ENCODE peak calls at places on chromosomes 16 and 17, in nine cellular contexts. T is sigmoid colon, Y is neural progenitor cell, G is astrocyte of the spinal cord, U is fibroblast of pulmonary artery, N is left ventricle myocardium inferior, H is PC-9, C is GM23338, P is foreskin fibroblast. D is an unnamed sample.

GRCh38 chr17:73309727-73310555 is 1.9 kb downstream of the CDC42EP4 start:
- DNase-seq in T (no peak), Y (peak), G (no peak), U (no peak), N (no peak), H (no peak), C (peak), P (no peak), D (no peak)

GRCh38 chr17:18996458-18996857 is 8.1 kb downstream of the FAM83G start:
- DNase-seq in T (no peak), Y (no peak), G (no peak), U (no peak), N (no peak), H (no peak), C (no peak), P (no peak), D (no peak)

GRCh38 chr17:10668771-10669170 is 11.7 kb upstream of the MYH3 start:
- DNase-seq in T (no peak), Y (no peak), G (peak), U (peak), N (no peak), H (peak), C (no peak), P (peak), D (peak)

GRCh38 chr16:65910291-65910690 is 456.2 kb upstream of the CDH5 start:
- DNase-seq in T (no peak), Y (no peak), G (no peak), U (no peak), N (no peak), H (no peak), C (no peak), P (no peak), D (no peak)

GRCh38 chr16:88378836-88379693 is 3.7 kb upstream of the ZNF469 start:
- DNase-seq in T (peak), Y (no peak), G (no peak), U (no peak), N (peak), H (no peak), C (no peak), P (no peak), D (no peak)

GRCh38 chr16:72829846-72830620 is 217.9 kb downstream of the ZFHX3 start:
- DNase-seq in T (no peak), Y (no peak), G (peak), U (no peak), N (no peak), H (no peak), C (no peak), P (peak), D (no peak)

GRCh38 chr16:13779676-13780075 is 140.3 kb upstream of the ERCC4 start:
- DNase-seq in T (no peak), Y (peak), G (no peak), U (no peak), N (no peak), H (no peak), C (no peak), P (no peak), D (no peak)

GRCh38 chr16:67206838-67207115 is 7.8 kb downstream of the ELMO3 start:
- DNase-seq in T (no peak), Y (peak), G (peak), U (no peak), N (no peak), H (peak), C (no peak), P (no peak), D (no peak)

GRCh38 chr17:34580685-34581445 is 1.5 kb downstream of the TMEM132E start:
- DNase-seq in T (no peak), Y (peak), G (no peak), U (no peak), N (no peak), H (no peak), C (peak), P (no peak), D (no peak)

GRCh38 chr16:84648595-84649510 is 542 bp downstream of the KLHL36 start:
- DNase-seq in T (peak), Y (peak), G (no peak), U (no peak), N (peak), H (no peak), C (peak), P (no peak), D (no peak)

GRCh38 chr17:57484081-57484666 is 227.9 kb downstream of the MSI2 start:
- DNase-seq in T (no peak), Y (no peak), G (peak), U (peak), N (no peak), H (no peak), C (no peak), P (no peak), D (no peak)

GRCh38 chr16:78311831-78312230 is 212.4 kb downstream of the WWOX start:
- DNase-seq in T (no peak), Y (no peak), G (no peak), U (no peak), N (no peak), H (no peak), C (no peak), P (no peak), D (no peak)

GRCh38 chr17:9451919-9452318 is 123.7 kb downstream of the STX8 start:
- DNase-seq in T (no peak), Y (no peak), G (no peak), U (no peak), N (no peak), H (no peak), C (no peak), P (no peak), D (no peak)

GRCh38 chr17:45895969-45896793 is 1.8 kb downstream of the MAPT start:
- DNase-seq in T (no peak), Y (peak), G (peak), U (no peak), N (no peak), H (no peak), C (peak), P (no peak), D (peak)

GRCh38 chr16:13104772-13105171 is 203.4 kb downstream of the SHISA9 start:
- DNase-seq in T (no peak), Y (no peak), G (no peak), U (no peak), N (no peak), H (no peak), C (no peak), P (no peak), D (no peak)

GRCh38 chr16:2952679-2953078 is 11.4 kb upstream of the KREMEN2 start:
- DNase-seq in T (no peak), Y (no peak), G (no peak), U (no peak), N (no peak), H (no peak), C (no peak), P (no peak), D (no peak)

GRCh38 chr17:78532922-78533640 is 44.1 kb downstream of the DNAH17 start:
- DNase-seq in T (no peak), Y (no peak), G (peak), U (peak), N (no peak), H (peak), C (no peak), P (no peak), D (peak)

GRCh38 chr17:15490634-15491261 is 23.3 kb upstream of the CDRT4 start:
- DNase-seq in T (peak), Y (peak), G (peak), U (peak), N (peak), H (no peak), C (peak), P (peak), D (peak)

GRCh38 chr16:69435977-69436729 is 11.7 kb downstream of the CYB5B start:
- DNase-seq in T (no peak), Y (no peak), G (no peak), U (no peak), N (no peak), H (no peak), C (peak), P (no peak), D (no peak)

GRCh38 chr17:10243905-10244844 is 45.8 kb upstream of the GAS7 start:
- DNase-seq in T (peak), Y (no peak), G (peak), U (peak), N (no peak), H (no peak), C (no peak), P (no peak), D (peak)

GRCh38 chr16:69276143-69277115 is 34.7 kb upstream of the VPS4A start:
- DNase-seq in T (peak), Y (no peak), G (peak), U (peak), N (peak), H (no peak), C (no peak), P (peak), D (peak)

GRCh38 chr16:53881371-53881770 is 177.4 kb downstream of the FTO start:
- DNase-seq in T (no peak), Y (no peak), G (peak), U (peak), N (no peak), H (peak), C (no peak), P (peak), D (peak)

GRCh38 chr16:1638757-1639156 is 26.6 kb downstream of the CRAMP1 start:
- DNase-seq in T (no peak), Y (no peak), G (no peak), U (no peak), N (no peak), H (no peak), C (no peak), P (no peak), D (no peak)

GRCh38 chr17:79991924-79992656 is 43.6 kb downstream of the TBC1D16 start:
- DNase-seq in T (no peak), Y (peak), G (peak), U (no peak), N (peak), H (no peak), C (peak), P (no peak), D (peak)
- TF ChIP-seq CTCF in T (peak), Y (peak), G (no peak), U (no peak), N (peak), H (no peak), C (no peak), P (no peak), D (no peak)

DNA sequence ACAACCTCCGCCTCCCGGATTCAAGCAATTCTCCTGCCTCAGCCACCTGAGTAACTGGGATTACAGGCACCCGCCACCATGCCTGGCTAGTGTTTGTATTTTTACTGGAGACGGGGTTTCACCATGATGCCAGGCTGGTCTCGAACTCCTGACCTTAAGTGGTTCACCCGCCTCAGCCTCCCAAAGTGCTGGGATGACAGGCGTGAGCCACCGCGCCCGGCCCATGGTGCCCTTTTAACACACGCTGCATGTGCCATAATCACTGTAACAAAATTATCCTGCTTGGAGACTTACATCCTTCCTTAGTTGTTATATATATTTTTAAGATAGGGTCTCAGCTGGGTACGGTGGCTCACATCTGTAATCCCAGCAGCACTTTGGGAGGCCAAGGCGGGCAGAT is 5.4 kb downstream of the CD7 start:
- DNase-seq in T (no peak), Y (no peak), G (no peak), U (no peak), N (no peak), H (no peak), C (no peak), P (no peak), D (no peak)
- H3K4me3 ChIP-seq in T (no peak), Y (no peak), G (no peak), U (no peak), N (no peak), H (no peak), C (no peak), P (no peak), D (no peak)

DNA sequence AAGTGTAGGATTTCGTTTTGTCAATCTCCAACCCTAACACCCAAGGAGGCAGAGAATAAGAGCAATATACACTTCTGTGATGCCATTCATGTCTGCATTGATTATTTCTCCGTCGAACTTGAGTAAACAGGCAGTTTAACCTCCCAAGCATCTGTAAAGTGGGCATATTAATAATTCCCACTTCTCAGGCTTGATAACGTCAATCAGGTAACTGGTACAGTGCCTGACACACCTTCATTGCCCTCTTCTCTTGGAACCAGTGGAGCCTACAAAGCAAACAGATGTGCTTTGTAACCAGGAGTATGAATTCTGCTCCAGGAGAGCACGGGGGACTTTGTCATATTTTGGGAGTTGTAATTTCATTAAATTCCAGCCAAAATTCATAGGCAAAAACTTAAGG is 32.5 kb upstream of the PLCG2 start:
- DNase-seq in T (no peak), Y (no peak), G (no peak), U (no peak), N (no peak), H (no peak), C (no peak), P (no peak), D (no peak)
- TF ChIP-seq CTCF in T (no peak), Y (no peak), G (no peak), U (no peak), N (no peak), H (no peak), C (no peak), P (no peak), D (no peak)

GRCh38 chr17:14356043-14356637 is 55.3 kb downstream of the HS3ST3B1 start:
- DNase-seq in T (no peak), Y (no peak), G (no peak), U (no peak), N (no peak), H (no peak), C (peak), P (no peak), D (peak)
- H3K4me3 ChIP-seq in T (no peak), Y (no peak), G (no peak), U (no peak), N (no peak), H (no peak), C (no peak), P (no peak), D (no peak)

GRCh38 chr16:86256995-86257394 is 253.3 kb upstream of the FOXF1 start:
- DNase-seq in T (no peak), Y (no peak), G (no peak), U (peak), N (no peak), H (no peak), C (no peak), P (no peak), D (no peak)

GRCh38 chr16:86259499-86259898 is 250.8 kb upstream of the FOXF1 start:
- DNase-seq in T (no peak), Y (no peak), G (no peak), U (no peak), N (no peak), H (no peak), C (no peak), P (no peak), D (no peak)

GRCh38 chr16:86258713-86259112 is 251.6 kb upstream of the FOXF1 start:
- DNase-seq in T (no peak), Y (no peak), G (no peak), U (no peak), N (no peak), H (no peak), C (no peak), P (no peak), D (peak)

GRCh38 chr16:86261379-86261778 is 248.9 kb upstream of the FOXF1 start:
- DNase-seq in T (no peak), Y (no peak), G (peak), U (peak), N (no peak), H (no peak), C (no peak), P (no peak), D (no peak)

GRCh38 chr16:86257546-86257945 is 252.8 kb upstream of the FOXF1 start:
- DNase-seq in T (no peak), Y (no peak), G (no peak), U (no peak), N (no peak), H (no peak), C (no peak), P (no peak), D (peak)
- TF ChIP-seq CTCF in T (no peak), Y (no peak), G (no peak), U (no peak), N (no peak), H (no peak), C (no peak), P (no peak), D (no peak)

GRCh38 chr17:8138366-8138671 is 13.9 kb downstream of the PER1 start:
- DNase-seq in T (no peak), Y (no peak), G (no peak), U (no peak), N (no peak), H (no peak), C (no peak), P (no peak), D (no peak)
- H3K4me3 ChIP-seq in T (peak), Y (peak), G (peak), U (peak), N (peak), H (peak), C (peak), P (peak), D (peak)

GRCh38 chr16:30651124-30652004 is 604 bp downstream of the PRR14 start:
- DNase-seq in T (peak), Y (peak), G (peak), U (peak), N (peak), H (peak), C (peak), P (peak), D (peak)
- TF ChIP-seq CTCF in T (peak), Y (peak), G (peak), U (peak), N (peak), H (peak), C (peak), P (peak), D (peak)

GRCh38 chr17:66469088-66469442 is 166.7 kb downstream of the PRKCA start:
- DNase-seq in T (no peak), Y (peak), G (no peak), U (peak), N (peak), H (no peak), C (no peak), P (no peak), D (no peak)

GRCh38 chr17:66466933-66467367 is 164.5 kb downstream of the PRKCA start:
- DNase-seq in T (peak), Y (no peak), G (peak), U (peak), N (no peak), H (peak), C (peak), P (peak), D (peak)

GRCh38 chr17:66469890-66470289 is 167.5 kb downstream of the PRKCA start:
- DNase-seq in T (no peak), Y (no peak), G (no peak), U (no peak), N (no peak), H (no peak), C (no peak), P (no peak), D (peak)

GRCh38 chr17:66467766-66468165 is 165.4 kb downstream of the PRKCA start:
- DNase-seq in T (no peak), Y (no peak), G (no peak), U (peak), N (no peak), H (no peak), C (no peak), P (no peak), D (peak)

DNA sequence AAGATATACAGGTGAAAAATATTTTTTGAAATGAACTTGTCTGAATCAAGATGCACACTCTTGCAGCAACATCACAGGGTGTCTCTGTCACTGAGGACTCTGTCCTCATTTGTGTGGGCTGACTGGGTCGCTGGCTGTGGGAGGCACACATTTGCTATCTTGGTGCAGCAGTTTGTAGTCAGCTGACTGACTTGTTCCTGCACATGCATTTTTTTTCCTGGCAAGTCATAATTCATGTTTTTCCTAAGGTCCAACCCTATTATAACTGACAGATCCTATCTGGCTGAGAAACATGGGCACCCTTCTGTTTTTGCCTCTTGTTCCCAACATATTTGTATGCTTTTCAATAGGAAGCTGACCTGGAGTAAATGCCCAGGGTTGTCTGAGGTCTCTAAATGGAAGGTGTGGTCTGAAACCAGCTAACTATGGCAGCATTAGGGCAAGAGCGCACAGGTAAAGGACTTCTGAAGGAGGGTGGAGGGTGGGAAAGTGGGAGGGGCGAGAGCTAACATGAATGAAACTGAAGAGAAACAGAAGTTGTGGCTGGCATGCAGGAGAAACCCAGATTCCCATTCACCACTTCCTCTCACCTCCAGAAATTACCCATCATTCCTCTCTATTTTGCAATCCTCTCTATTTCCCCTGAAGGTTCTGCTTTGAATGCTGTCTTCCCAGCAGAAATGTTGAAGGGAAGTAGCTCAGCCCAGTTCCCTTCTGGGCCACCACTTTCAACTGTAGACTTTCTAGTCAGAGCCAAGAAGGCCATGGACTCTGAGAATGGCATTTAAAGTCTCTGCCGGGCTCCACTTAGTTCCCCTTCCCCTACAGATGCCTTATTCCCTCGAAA is 166.1 kb downstream of the PRKCA start:
- DNase-seq in T (no peak), Y (no peak), G (no peak), U (peak), N (no peak), H (peak), C (peak), P (no peak), D (peak)
- H3K4me3 ChIP-seq in T (no peak), Y (no peak), G (no peak), U (no peak), N (no peak), H (no peak), C (no peak), P (no peak), D (no peak)

DNA sequence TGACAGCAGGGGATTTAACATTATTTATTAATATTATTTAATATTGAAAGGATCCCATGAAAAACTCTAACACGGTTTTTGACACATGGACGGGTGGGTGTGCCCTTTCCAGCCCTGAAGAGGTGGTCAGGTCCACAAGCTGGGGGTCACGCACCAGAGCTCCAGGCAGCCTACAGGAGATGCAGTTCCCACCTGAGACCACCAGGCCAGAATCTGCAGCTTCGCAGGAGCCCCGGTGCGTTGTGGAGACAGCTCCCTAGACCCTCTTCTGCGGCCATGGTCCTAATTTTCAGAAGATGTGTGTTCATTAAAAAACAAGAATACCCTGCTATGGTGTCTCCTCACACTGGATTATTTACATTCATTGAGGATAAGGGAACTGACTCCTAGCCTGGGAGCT is 331.1 kb downstream of the C16orf95 start:
- DNase-seq in T (no peak), Y (no peak), G (no peak), U (no peak), N (no peak), H (no peak), C (peak), P (no peak), D (no peak)
- TF ChIP-seq CTCF in T (no peak), Y (peak), G (no peak), U (peak), N (no peak), H (no peak), C (no peak), P (no peak), D (no peak)